ENCODE peak calls at places on chromosomes 5 and 9, in ten cellular contexts. C, X, V, D, Z, A, L, M, I and G are unnamed samples.

GRCh38 chr5:58447231-58447630 is 12.7 kb downstream of the PLK2 start:
- DNase-seq in V (no peak), X (no peak), A (no peak), Z (no peak), L (no peak), C (no peak), I (no peak), D (no peak), M (no peak), G (no peak)

GRCh38 chr9:16207161-16207560 is 654.3 kb downstream of the CCDC171 start:
- DNase-seq in I (no peak), Z (peak; percentile 66), M (peak; percentile 48), L (peak; percentile 10), A (no peak), D (no peak), X (peak; percentile 74), C (no peak), V (no peak), G (no peak)

GRCh38 chr5:112183103-112183634 is 235.9 kb downstream of the EPB41L4A start:
- DNase-seq in V (no peak), A (no peak), L (no peak), Z (no peak), C (no peak), M (no peak), D (no peak), X (peak; percentile 44), I (peak; percentile 86), G (no peak)

GRCh38 chr9:126449725-126450443 is 123.3 kb downstream of the MVB12B start:
- DNase-seq in L (no peak), I (no peak), V (no peak), D (no peak), M (no peak), A (no peak), Z (no peak), X (no peak), C (no peak), G (no peak)

GRCh38 chr9:133249337-133249736 is 25.7 kb downstream of the ABO start:
- DNase-seq in X (no peak), I (no peak), M (no peak), A (no peak), C (no peak), D (no peak), V (no peak), Z (no peak), L (no peak), G (no peak)

GRCh38 chr5:393846-394275 is 49.1 kb upstream of the EXOC3 start:
- DNase-seq in D (no peak), Z (no peak), A (no peak), M (peak; percentile 57), V (no peak), C (no peak), X (peak; percentile 20), L (no peak), I (no peak), G (no peak)

GRCh38 chr9:133919253-133920115 is 72.6 kb downstream of the VAV2 start:
- DNase-seq in V (no peak), X (peak; percentile 68), I (no peak), Z (no peak), A (no peak), C (no peak), M (peak; percentile 90), D (no peak), L (no peak), G (no peak)

GRCh38 chr5:149326611-149327010 is 18.7 kb upstream of the GRPEL2 start:
- DNase-seq in A (no peak), L (no peak), Z (no peak), C (no peak), D (no peak), X (no peak), M (no peak), V (no peak), I (no peak), G (peak; percentile 73)

GRCh38 chr5:73311291-73312110 is 137.1 kb downstream of the FOXD1 start:
- DNase-seq in I (peak; percentile 89), Z (peak; percentile 66), L (peak; percentile 31), M (peak; percentile 82), D (no peak), X (peak; percentile 82), A (no peak), C (no peak), V (no peak), G (no peak)

GRCh38 chr9:129773262-129774048 is 20.6 kb upstream of the PTGES start:
- DNase-seq in D (no peak), I (peak; percentile 86), V (no peak), Z (peak; percentile 72), C (peak; percentile 76), A (no peak), M (no peak), X (peak; percentile 83), L (peak; percentile 95), G (no peak)

GRCh38 chr9:137878146-137878941 is 762 bp downstream of the CACNA1B start:
- DNase-seq in L (no peak), I (peak; percentile 9), V (peak; percentile 37), C (peak; percentile 36), X (peak; percentile 29), D (no peak), A (no peak), Z (no peak), M (no peak), G (peak; percentile 54)

GRCh38 chr5:108125771-108126511 is 256.0 kb downstream of the FBXL17 start:
- DNase-seq in M (no peak), L (no peak), Z (no peak), I (no peak), A (no peak), C (no peak), X (no peak), D (no peak), V (no peak), G (no peak)

GRCh38 chr5:98468188-98468869 is 305.1 kb upstream of the RGMB start:
- DNase-seq in I (peak; percentile 87), A (no peak), L (no peak), D (no peak), V (peak; percentile 59), X (peak; percentile 71), M (peak; percentile 15), Z (no peak), C (no peak), G (no peak)

GRCh38 chr9:98442114-98442513 is 186.7 kb upstream of the TBC1D2 start:
- DNase-seq in A (no peak), C (no peak), D (no peak), X (no peak), V (no peak), Z (no peak), L (no peak), I (no peak), M (no peak), G (no peak)